ENCODE peak calls at places on chromosome 10, in ten cellular contexts. One of them, this sample, is unnamed.

GRCh38 chr10:2897619-2898508 is 169.5 kb upstream of the PFKP start:
- DNase-seq in transverse colon: no peak
- DNase-seq in body of pancreas: no peak
- DNase-seq in IMR-90: no peak
- DNase-seq in HCT116: no peak
- DNase-seq in A549: no peak
- DNase-seq in right lobe of liver: no peak
- DNase-seq in adrenal gland: no peak
- DNase-seq in tibial nerve: no peak
- DNase-seq in endothelial cell of umbilical vein: peak; percentile 94
- DNase-seq in this sample: no peak

GRCh38 chr10:122458693-122459092 is 2.7 kb upstream of the HTRA1 start:
- DNase-seq in transverse colon: no peak
- DNase-seq in body of pancreas: no peak
- DNase-seq in IMR-90: no peak
- DNase-seq in HCT116: no peak
- DNase-seq in A549: no peak
- DNase-seq in right lobe of liver: no peak
- DNase-seq in adrenal gland: no peak
- DNase-seq in tibial nerve: no peak
- DNase-seq in endothelial cell of umbilical vein: no peak
- DNase-seq in this sample: no peak

GRCh38 chr10:130411496-130412070 is 275.4 kb downstream of the GLRX3 start:
- DNase-seq in transverse colon: no peak
- DNase-seq in body of pancreas: peak; percentile 59
- DNase-seq in IMR-90: no peak
- DNase-seq in HCT116: no peak
- DNase-seq in A549: no peak
- DNase-seq in right lobe of liver: no peak
- DNase-seq in adrenal gland: no peak
- DNase-seq in tibial nerve: no peak
- DNase-seq in endothelial cell of umbilical vein: no peak
- DNase-seq in this sample: no peak

GRCh38 chr10:33196710-33197406 is 137.6 kb downstream of the NRP1 start:
- DNase-seq in transverse colon: peak; percentile 20
- DNase-seq in body of pancreas: peak; percentile 29
- DNase-seq in IMR-90: no peak
- DNase-seq in HCT116: no peak
- DNase-seq in A549: peak; percentile 43
- DNase-seq in right lobe of liver: peak; percentile 60
- DNase-seq in adrenal gland: no peak
- DNase-seq in tibial nerve: no peak
- DNase-seq in endothelial cell of umbilical vein: peak; percentile 93
- DNase-seq in this sample: peak; percentile 41

GRCh38 chr10:75396861-75397570 is 4.5 kb downstream of the ZNF503 start:
- DNase-seq in transverse colon: peak; percentile 20
- DNase-seq in body of pancreas: peak; percentile 63
- DNase-seq in IMR-90: no peak
- DNase-seq in HCT116: no peak
- DNase-seq in A549: no peak
- DNase-seq in right lobe of liver: no peak
- DNase-seq in adrenal gland: no peak
- DNase-seq in tibial nerve: no peak
- DNase-seq in endothelial cell of umbilical vein: peak; percentile 13
- DNase-seq in this sample: peak; percentile 57

GRCh38 chr10:133164816-133165555 is 5.0 kb downstream of the KNDC1 start:
- DNase-seq in transverse colon: no peak
- DNase-seq in body of pancreas: no peak
- DNase-seq in IMR-90: no peak
- DNase-seq in HCT116: no peak
- DNase-seq in A549: no peak
- DNase-seq in right lobe of liver: peak; percentile 46
- DNase-seq in adrenal gland: no peak
- DNase-seq in tibial nerve: no peak
- DNase-seq in endothelial cell of umbilical vein: no peak
- DNase-seq in this sample: peak; percentile 36

GRCh38 chr10:72248477-72249151 is 25.1 kb upstream of the DDIT4 start:
- DNase-seq in transverse colon: peak; percentile 90
- DNase-seq in body of pancreas: peak; percentile 84
- DNase-seq in IMR-90: no peak
- DNase-seq in HCT116: no peak
- DNase-seq in A549: no peak
- DNase-seq in right lobe of liver: peak; percentile 88
- DNase-seq in adrenal gland: peak; percentile 87
- DNase-seq in tibial nerve: peak; percentile 88
- DNase-seq in endothelial cell of umbilical vein: peak; percentile 91
- DNase-seq in this sample: peak; percentile 87

GRCh38 chr10:50511512-50512213 is 112.1 kb downstream of the SGMS1 start:
- DNase-seq in transverse colon: no peak
- DNase-seq in body of pancreas: no peak
- DNase-seq in IMR-90: peak; percentile 80
- DNase-seq in HCT116: peak; percentile 47
- DNase-seq in A549: no peak
- DNase-seq in right lobe of liver: no peak
- DNase-seq in adrenal gland: peak; percentile 64
- DNase-seq in tibial nerve: no peak
- DNase-seq in endothelial cell of umbilical vein: peak; percentile 3
- DNase-seq in this sample: no peak

DNA sequence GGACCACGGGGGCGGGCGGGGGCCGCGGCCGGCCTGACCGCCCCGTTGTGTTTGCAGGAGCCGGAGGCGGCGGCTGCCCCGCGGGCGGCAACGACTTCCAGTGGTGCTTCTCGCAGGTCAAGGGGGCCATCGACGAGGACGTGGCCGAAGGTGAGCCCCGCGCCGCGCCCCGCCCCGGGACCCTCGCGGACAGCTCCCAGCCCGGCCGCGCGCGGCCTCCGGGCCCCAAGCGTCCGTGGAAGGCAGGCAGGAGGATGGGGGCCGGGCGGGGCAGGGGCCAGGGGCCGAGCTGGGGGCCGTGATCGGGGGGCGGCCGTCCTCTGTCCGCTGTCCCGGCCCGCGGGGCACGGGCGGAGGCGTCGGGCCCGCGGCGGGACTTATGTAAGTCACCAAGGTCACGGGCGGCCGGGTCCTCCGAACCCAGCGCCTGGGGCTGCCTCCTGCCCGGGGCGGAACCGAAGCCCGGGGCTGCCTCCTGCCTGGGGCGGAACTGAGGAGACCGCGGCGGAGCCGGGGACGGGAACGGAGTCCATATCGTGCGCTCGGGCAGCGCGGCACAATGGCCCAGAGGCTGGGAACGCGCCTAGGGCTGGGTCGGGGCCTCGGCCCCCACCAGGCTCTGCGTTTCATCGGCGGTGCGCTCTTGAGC is 497 bp downstream of the PPP2R2D start:
- DNase-seq in transverse colon: peak; percentile 70
- DNase-seq in body of pancreas: peak; percentile 64
- DNase-seq in IMR-90: peak; percentile 4
- DNase-seq in HCT116: no peak
- DNase-seq in A549: peak; percentile 28
- DNase-seq in right lobe of liver: peak; percentile 75
- DNase-seq in adrenal gland: peak; percentile 83
- DNase-seq in tibial nerve: no peak
- DNase-seq in endothelial cell of umbilical vein: peak; percentile 43
- DNase-seq in this sample: peak; percentile 70
- TF ChIP-seq POLR2A in transverse colon: peak; percentile 63
- TF ChIP-seq POLR2A in body of pancreas: peak; percentile 69
- TF ChIP-seq POLR2A in IMR-90: no peak
- TF ChIP-seq POLR2A in HCT116: no peak
- TF ChIP-seq POLR2A in A549: no peak
- TF ChIP-seq POLR2A in right lobe of liver: no peak
- TF ChIP-seq POLR2A in adrenal gland: peak; percentile 77
- TF ChIP-seq POLR2A in tibial nerve: no peak
- TF ChIP-seq POLR2A in endothelial cell of umbilical vein: peak; percentile 18
- TF ChIP-seq POLR2A in this sample: no peak

GRCh38 chr10:80168111-80168511 is 35.6 kb downstream of the PLAC9 start:
- DNase-seq in transverse colon: no peak
- DNase-seq in body of pancreas: no peak
- DNase-seq in IMR-90: no peak
- DNase-seq in HCT116: no peak
- DNase-seq in A549: no peak
- DNase-seq in right lobe of liver: no peak
- DNase-seq in adrenal gland: no peak
- DNase-seq in tibial nerve: no peak
- DNase-seq in endothelial cell of umbilical vein: no peak
- DNase-seq in this sample: no peak
- H3K4me1 ChIP-seq in transverse colon: peaks cover 53% of the 10 kb centered on the region
- H3K4me1 ChIP-seq in body of pancreas: no peaks in the 10 kb centered on the region
- H3K4me1 ChIP-seq in IMR-90: peaks cover 32% of the 10 kb centered on the region
- H3K4me1 ChIP-seq in HCT116: peaks cover 47% of the 10 kb centered on the region
- H3K4me1 ChIP-seq in A549: peaks cover 23% of the 10 kb centered on the region
- H3K4me1 ChIP-seq in right lobe of liver: no peaks in the 10 kb centered on the region
- H3K4me1 ChIP-seq in adrenal gland: no peaks in the 10 kb centered on the region
- H3K4me1 ChIP-seq in tibial nerve: no peaks in the 10 kb centered on the region
- H3K4me1 ChIP-seq in endothelial cell of umbilical vein: peaks cover 29% of the 10 kb centered on the region
- H3K4me1 ChIP-seq in this sample: no peaks in the 10 kb centered on the region

GRCh38 chr10:103842605-103843004 is 12.8 kb downstream of the SH3PXD2A start:
- DNase-seq in transverse colon: no peak
- DNase-seq in body of pancreas: no peak
- DNase-seq in IMR-90: no peak
- DNase-seq in HCT116: no peak
- DNase-seq in A549: no peak
- DNase-seq in right lobe of liver: no peak
- DNase-seq in adrenal gland: no peak
- DNase-seq in tibial nerve: no peak
- DNase-seq in endothelial cell of umbilical vein: no peak
- DNase-seq in this sample: no peak

GRCh38 chr10:103845983-103846382 is 9.4 kb downstream of the SH3PXD2A start:
- DNase-seq in transverse colon: peak; percentile 57
- DNase-seq in body of pancreas: no peak
- DNase-seq in IMR-90: no peak
- DNase-seq in HCT116: no peak
- DNase-seq in A549: no peak
- DNase-seq in right lobe of liver: no peak
- DNase-seq in adrenal gland: no peak
- DNase-seq in tibial nerve: no peak
- DNase-seq in endothelial cell of umbilical vein: peak; percentile 34
- DNase-seq in this sample: peak; percentile 4

GRCh38 chr10:103841519-103841918 is 13.9 kb downstream of the SH3PXD2A start:
- DNase-seq in transverse colon: no peak
- DNase-seq in body of pancreas: no peak
- DNase-seq in IMR-90: no peak
- DNase-seq in HCT116: no peak
- DNase-seq in A549: no peak
- DNase-seq in right lobe of liver: no peak
- DNase-seq in adrenal gland: no peak
- DNase-seq in tibial nerve: no peak
- DNase-seq in endothelial cell of umbilical vein: no peak
- DNase-seq in this sample: no peak

GRCh38 chr10:103843045-103843444 is 12.3 kb downstream of the SH3PXD2A start:
- DNase-seq in transverse colon: no peak
- DNase-seq in body of pancreas: no peak
- DNase-seq in IMR-90: no peak
- DNase-seq in HCT116: no peak
- DNase-seq in A549: no peak
- DNase-seq in right lobe of liver: no peak
- DNase-seq in adrenal gland: no peak
- DNase-seq in tibial nerve: no peak
- DNase-seq in endothelial cell of umbilical vein: no peak
- DNase-seq in this sample: no peak

GRCh38 chr10:103843854-103844567 is 11.4 kb downstream of the SH3PXD2A start:
- DNase-seq in transverse colon: no peak
- DNase-seq in body of pancreas: no peak
- DNase-seq in IMR-90: peak; percentile 39
- DNase-seq in HCT116: no peak
- DNase-seq in A549: no peak
- DNase-seq in right lobe of liver: no peak
- DNase-seq in adrenal gland: no peak
- DNase-seq in tibial nerve: no peak
- DNase-seq in endothelial cell of umbilical vein: no peak
- DNase-seq in this sample: no peak
- H3K27ac ChIP-seq in transverse colon: peak overlapping the region; percentile 42
- H3K27ac ChIP-seq in body of pancreas: peak overlapping the region; percentile 30
- H3K27ac ChIP-seq in IMR-90: no peak overlapping the region
- H3K27ac ChIP-seq in HCT116: no peak overlapping the region
- H3K27ac ChIP-seq in A549: no peak overlapping the region
- H3K27ac ChIP-seq in right lobe of liver: no peak overlapping the region
- H3K27ac ChIP-seq in adrenal gland: no peak overlapping the region
- H3K27ac ChIP-seq in tibial nerve: peak overlapping the region; percentile 20
- H3K27ac ChIP-seq in endothelial cell of umbilical vein: no peak overlapping the region
- H3K27ac ChIP-seq in this sample: no peak overlapping the region

DNA sequence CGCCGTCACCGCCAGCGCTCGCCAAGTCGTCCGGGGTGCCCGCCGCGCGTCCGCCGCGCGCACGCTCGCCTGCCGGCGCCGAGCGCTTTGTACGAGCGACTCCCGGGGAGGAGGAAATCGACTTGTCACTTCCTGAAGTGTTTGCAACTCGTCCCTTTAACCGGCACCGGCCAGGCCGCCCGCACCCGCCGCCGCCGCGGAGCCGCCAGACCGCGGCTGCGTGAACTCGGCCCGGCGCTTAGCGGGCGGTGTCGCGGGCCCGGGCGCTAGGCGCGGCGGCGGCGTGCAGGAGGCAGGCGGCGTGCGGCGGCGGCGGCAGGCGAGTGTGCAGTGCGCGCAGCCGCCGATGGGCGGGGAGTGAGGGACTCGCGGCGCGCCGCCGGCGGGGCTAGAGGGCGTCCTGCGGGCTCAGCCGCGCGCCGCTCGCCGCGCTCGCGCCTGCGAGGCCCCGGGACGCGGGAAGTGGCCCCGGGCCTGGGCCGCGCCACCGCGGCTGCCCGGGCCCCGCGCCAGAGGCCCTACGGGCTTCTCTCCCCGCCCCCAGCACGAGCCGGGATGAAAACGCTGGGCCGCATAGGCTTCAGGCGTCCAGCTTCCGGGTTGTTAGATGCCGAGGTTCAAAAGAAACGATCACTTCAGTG is at the start of gene FAM53B:
- DNase-seq in transverse colon: peak; percentile 88
- DNase-seq in body of pancreas: peak; percentile 85
- DNase-seq in IMR-90: peak; percentile 72
- DNase-seq in HCT116: peak; percentile 56
- DNase-seq in A549: peak; percentile 78
- DNase-seq in right lobe of liver: peak; percentile 90
- DNase-seq in adrenal gland: peak; percentile 82
- DNase-seq in tibial nerve: peak; percentile 61
- DNase-seq in endothelial cell of umbilical vein: peak; percentile 62
- DNase-seq in this sample: peak; percentile 83
- TF ChIP-seq POLR2A in transverse colon: no peak
- TF ChIP-seq POLR2A in body of pancreas: no peak
- TF ChIP-seq POLR2A in IMR-90: no peak
- TF ChIP-seq POLR2A in HCT116: peak; percentile 53
- TF ChIP-seq POLR2A in A549: no peak
- TF ChIP-seq POLR2A in right lobe of liver: peak; percentile 71
- TF ChIP-seq POLR2A in adrenal gland: peak; percentile 72
- TF ChIP-seq POLR2A in tibial nerve: peak; percentile 78
- TF ChIP-seq POLR2A in endothelial cell of umbilical vein: peak; percentile 7
- TF ChIP-seq POLR2A in this sample: peak; percentile 13

GRCh38 chr10:80459047-80459865 is 5.1 kb downstream of the TSPAN14 start:
- DNase-seq in transverse colon: peak; percentile 86
- DNase-seq in body of pancreas: peak; percentile 20
- DNase-seq in IMR-90: no peak
- DNase-seq in HCT116: no peak
- DNase-seq in A549: no peak
- DNase-seq in right lobe of liver: no peak
- DNase-seq in adrenal gland: peak; percentile 42
- DNase-seq in tibial nerve: peak; percentile 61
- DNase-seq in endothelial cell of umbilical vein: no peak
- DNase-seq in this sample: no peak
- H3K4me1 ChIP-seq in transverse colon: peaks cover 90% of the 10 kb centered on the region
- H3K4me1 ChIP-seq in body of pancreas: peaks cover 91% of the 10 kb centered on the region
- H3K4me1 ChIP-seq in IMR-90: peaks cover 47% of the 10 kb centered on the region
- H3K4me1 ChIP-seq in HCT116: peaks cover 91% of the 10 kb centered on the region
- H3K4me1 ChIP-seq in A549: peaks cover 87% of the 10 kb centered on the region
- H3K4me1 ChIP-seq in right lobe of liver: peaks cover 62% of the 10 kb centered on the region
- H3K4me1 ChIP-seq in adrenal gland: peaks cover 70% of the 10 kb centered on the region
- H3K4me1 ChIP-seq in tibial nerve: no peaks in the 10 kb centered on the region
- H3K4me1 ChIP-seq in endothelial cell of umbilical vein: peaks cover 83% of the 10 kb centered on the region
- H3K4me1 ChIP-seq in this sample: peaks cover 42% of the 10 kb centered on the region

GRCh38 chr10:70053212-70053895 is 708 bp downstream of the MACROH2A2 start:
- DNase-seq in transverse colon: no peak
- DNase-seq in body of pancreas: peak; percentile 14
- DNase-seq in IMR-90: no peak
- DNase-seq in HCT116: no peak
- DNase-seq in A549: no peak
- DNase-seq in right lobe of liver: peak; percentile 60
- DNase-seq in adrenal gland: no peak
- DNase-seq in tibial nerve: no peak
- DNase-seq in endothelial cell of umbilical vein: no peak
- DNase-seq in this sample: peak; percentile 36
- H3K27ac ChIP-seq in transverse colon: peak overlapping the region; percentile 59
- H3K27ac ChIP-seq in body of pancreas: no peak overlapping the region
- H3K27ac ChIP-seq in IMR-90: peak overlapping the region; percentile 70
- H3K27ac ChIP-seq in HCT116: peak overlapping the region; percentile 89
- H3K27ac ChIP-seq in A549: peak overlapping the region; percentile 97
- H3K27ac ChIP-seq in right lobe of liver: peak overlapping the region; percentile 47
- H3K27ac ChIP-seq in adrenal gland: no peak overlapping the region
- H3K27ac ChIP-seq in tibial nerve: no peak overlapping the region
- H3K27ac ChIP-seq in endothelial cell of umbilical vein: no peak overlapping the region
- H3K27ac ChIP-seq in this sample: peak overlapping the region; percentile 60

This sample was measured in ovary.